ENCODE peak calls at places on chromosomes 12 and 14, in six cellular contexts. Q, R, H, I, Y and T are unnamed samples.

GRCh38 chr14:99961826-99962518 is 103.2 kb upstream of the EVL start:
- DNase-seq in Q (no peak), R (no peak), H (no peak), I (no peak), Y (no peak), T (no peak)

GRCh38 chr12:60257063-60257462 is 661.2 kb downstream of the SLC16A7 start:
- DNase-seq in Q (peak), R (no peak), H (no peak), I (no peak), Y (no peak), T (no peak)

GRCh38 chr14:96316087-96316486 is 47.1 kb downstream of the ATG2B start:
- DNase-seq in Q (no peak), R (no peak), H (no peak), I (no peak), Y (no peak), T (no peak)

GRCh38 chr14:24322672-24323071 is 11.4 kb downstream of the LTB4R start:
- DNase-seq in Q (no peak), R (no peak), H (no peak), I (no peak), Y (no peak), T (no peak)

GRCh38 chr12:29026419-29026818 is 122.7 kb upstream of the FAR2 start:
- DNase-seq in Q (no peak), R (no peak), H (no peak), I (no peak), Y (no peak), T (no peak)

GRCh38 chr14:91227183-91227628 is 17.3 kb downstream of the GPR68 start:
- DNase-seq in Q (no peak), R (no peak), H (no peak), I (no peak), Y (no peak), T (no peak)

GRCh38 chr14:55267816-55268215 is 3.4 kb upstream of the FBXO34 start:
- DNase-seq in Q (no peak), R (no peak), H (no peak), I (no peak), Y (no peak), T (no peak)

GRCh38 chr12:48765753-48766162 is 23.1 kb downstream of the ADCY6 start:
- DNase-seq in Q (no peak), R (peak), H (no peak), I (no peak), Y (peak), T (no peak)

GRCh38 chr14:64209428-64210165 is 84.6 kb downstream of the ESR2 start:
- DNase-seq in Q (no peak), R (peak), H (peak), I (no peak), Y (peak), T (no peak)

GRCh38 chr14:72291908-72292688 is 359.9 kb downstream of the RGS6 start:
- DNase-seq in Q (peak), R (no peak), H (no peak), I (no peak), Y (peak), T (peak)

GRCh38 chr14:54377501-54377900 is 19.3 kb upstream of the CDKN3 start:
- DNase-seq in Q (no peak), R (no peak), H (no peak), I (no peak), Y (no peak), T (no peak)

GRCh38 chr14:57573193-57573592 is 79.5 kb upstream of the CCDC198 start:
- DNase-seq in Q (no peak), R (no peak), H (no peak), I (no peak), Y (no peak), T (no peak)

GRCh38 chr12:125186471-125187147 is 121.4 kb downstream of the AACS start:
- DNase-seq in Q (no peak), R (no peak), H (no peak), I (no peak), Y (no peak), T (no peak)
- H3K4me3 ChIP-seq in Q (peak), R (peak), H (peak), I (peak), Y (no peak), T (peak)

GRCh38 chr12:96395236-96395635 is 5.0 kb downstream of the CDK17 start:
- DNase-seq in Q (no peak), R (no peak), H (no peak), I (no peak), Y (no peak), T (no peak)

GRCh38 chr12:96397756-96398421 is 2.4 kb downstream of the CDK17 start:
- DNase-seq in Q (no peak), R (no peak), H (no peak), I (no peak), Y (no peak), T (no peak)

GRCh38 chr12:96396209-96396608 is 4.0 kb downstream of the CDK17 start:
- DNase-seq in Q (no peak), R (no peak), H (no peak), I (no peak), Y (no peak), T (no peak)

GRCh38 chr12:96398422-96399080 is 1.7 kb downstream of the CDK17 start:
- DNase-seq in Q (no peak), R (no peak), H (no peak), I (no peak), Y (peak), T (no peak)

DNA sequence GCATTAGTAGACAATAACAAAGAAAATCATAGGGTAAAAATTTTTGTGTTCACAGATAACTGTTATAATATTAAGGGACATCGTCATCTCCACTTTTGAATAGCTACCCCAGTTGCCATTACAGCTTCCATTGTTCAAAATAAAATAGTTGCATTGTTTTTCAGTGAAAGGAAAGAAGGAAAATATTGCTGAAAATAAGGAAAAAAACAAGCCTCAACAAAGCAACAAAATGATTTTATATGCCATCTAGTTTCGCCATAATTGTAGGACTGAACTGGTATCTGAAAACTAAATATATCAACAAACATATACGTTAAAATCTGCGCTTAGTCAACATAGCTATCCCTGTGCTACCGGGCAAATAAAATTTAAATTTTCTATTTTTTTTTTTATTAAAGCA is 3.3 kb downstream of the CDK17 start:
- DNase-seq in Q (no peak), R (no peak), H (no peak), I (no peak), Y (no peak), T (no peak)
- H3K4me3 ChIP-seq in Q (no peak), R (no peak), H (peak), I (no peak), Y (peak), T (no peak)

GRCh38 chr12:50927766-50928224 is 24.5 kb upstream of the HIGD1C start:
- DNase-seq in Q (no peak), R (no peak), H (no peak), I (no peak), Y (peak), T (no peak)
- H3K4me3 ChIP-seq in Q (no peak), R (peak), H (peak), I (peak), Y (peak), T (no peak)

DNA sequence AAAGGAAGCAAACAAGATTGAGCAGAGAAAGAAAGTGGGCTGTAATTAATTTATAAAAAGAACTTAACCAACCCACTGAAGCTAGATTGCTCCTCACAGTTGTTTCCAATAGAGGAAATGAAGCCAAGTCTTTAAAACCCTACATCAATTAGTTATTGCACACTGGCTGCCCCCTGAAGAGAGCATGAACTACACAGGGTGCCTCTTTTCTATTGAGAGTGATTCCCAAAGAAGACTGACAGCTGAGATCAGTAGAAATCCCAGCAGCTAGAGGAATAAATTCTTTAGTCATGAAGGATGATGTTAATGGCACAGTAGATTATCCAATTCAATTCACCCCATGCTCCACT is 8.6 kb upstream of the USP15 start:
- DNase-seq in Q (no peak), R (no peak), H (no peak), I (no peak), Y (no peak), T (no peak)
- H3K4me3 ChIP-seq in Q (no peak), R (no peak), H (no peak), I (no peak), Y (no peak), T (no peak)

DNA sequence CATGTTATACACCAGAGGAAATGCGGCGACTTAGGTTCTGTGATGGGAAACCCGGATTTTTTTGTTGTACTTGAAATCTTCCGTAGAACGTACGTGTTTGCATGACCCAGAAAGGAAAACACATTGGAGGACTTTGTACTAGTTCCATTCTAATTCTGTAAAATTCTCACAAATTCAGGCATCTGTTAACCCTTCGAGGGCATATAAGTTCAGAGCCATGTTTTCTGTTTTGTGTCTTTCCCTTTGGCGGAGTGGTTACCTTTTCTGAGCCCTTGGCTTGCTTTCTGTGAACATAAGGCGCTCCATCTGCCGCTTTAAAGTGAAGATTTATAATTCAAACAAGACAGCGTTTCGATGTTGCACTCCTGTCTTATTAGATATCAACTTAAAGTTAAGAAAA is 34.2 kb downstream of the BICD1 start:
- DNase-seq in Q (no peak), R (no peak), H (no peak), I (no peak), Y (no peak), T (no peak)
- H3K4me3 ChIP-seq in Q (no peak), R (no peak), H (peak), I (no peak), Y (no peak), T (no peak)

DNA sequence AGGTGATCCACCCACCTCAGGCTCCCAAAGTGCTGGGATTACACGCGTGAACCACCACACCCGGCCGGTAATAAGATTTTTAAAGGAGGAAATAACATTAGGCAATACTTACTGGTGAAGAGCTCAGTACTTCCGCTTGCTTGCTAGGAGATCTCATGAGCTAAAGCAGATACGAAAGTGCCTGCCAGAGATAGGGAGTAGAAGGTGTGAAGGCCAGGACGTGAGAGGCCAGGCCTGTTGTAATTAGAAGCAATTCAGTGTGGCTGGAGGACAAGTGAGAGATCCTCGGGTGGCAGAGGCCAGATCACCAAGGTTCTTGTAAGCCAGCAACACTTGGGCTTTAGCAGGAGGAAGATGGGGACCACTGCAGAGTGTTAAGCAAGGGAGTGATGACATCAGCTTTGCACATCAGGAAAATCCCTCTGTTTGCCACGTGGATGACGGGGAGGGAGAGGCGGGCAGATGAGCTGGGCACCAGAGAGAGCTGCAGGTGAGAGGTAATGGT is 7.6 kb downstream of the TECPR2 start:
- DNase-seq in Q (peak), R (no peak), H (no peak), I (no peak), Y (no peak), T (no peak)
- H3K4me3 ChIP-seq in Q (no peak), R (no peak), H (no peak), I (no peak), Y (no peak), T (no peak)